ENCODE peak calls at places on chromosomes 11 and 22, in seven cellular contexts. U, C, V, B, S, E and J are unnamed samples.

GRCh38 chr22:19819911-19820879 is 34.5 kb downstream of the GNB1L start:
- DNase-seq in E (no peak), V (no peak), C (peak; percentile 8), U (no peak), S (no peak), B (no peak), J (no peak)

GRCh38 chr22:46081036-46081830 is 69.1 kb upstream of the PPARA start:
- DNase-seq in B (no peak), U (peak; percentile 76), S (no peak), C (no peak), V (no peak), E (no peak), J (no peak)

GRCh38 chr11:102794382-102794781 is 3.6 kb downstream of the MMP1 start:
- DNase-seq in U (no peak), B (no peak), V (peak; percentile 44), C (peak; percentile 59), S (no peak), E (no peak), J (no peak)

GRCh38 chr11:82750643-82751139 is 17.0 kb upstream of the FAM181B start:
- DNase-seq in S (peak; percentile 18), E (no peak), C (no peak), V (no peak), U (no peak), B (no peak), J (no peak)

GRCh38 chr11:125312391-125312790 is 147.8 kb downstream of the PKNOX2 start:
- DNase-seq in B (no peak), E (no peak), U (peak; percentile 41), C (no peak), S (no peak), V (no peak), J (no peak)

GRCh38 chr22:46046299-46046685 is 69.3 kb upstream of the WNT7B start:
- DNase-seq in U (peak; percentile 43), S (no peak), E (no peak), B (no peak), V (no peak), C (no peak), J (no peak)

GRCh38 chr11:100830978-100831732 is 144.1 kb downstream of the ARHGAP42 start:
- DNase-seq in V (no peak), C (no peak), S (no peak), E (no peak), B (peak; percentile 59), U (no peak), J (no peak)

GRCh38 chr22:28983788-28984441 is 77.7 kb downstream of the C22orf31 start:
- DNase-seq in V (no peak), B (no peak), U (no peak), C (no peak), S (no peak), E (no peak), J (no peak)

GRCh38 chr22:43945632-43946390 is 9.4 kb upstream of the SAMM50 start:
- DNase-seq in E (peak; percentile 37), S (peak; percentile 14), B (peak; percentile 76), V (peak; percentile 72), U (no peak), C (peak; percentile 83), J (no peak)